ENCODE peak calls at places on chromosome 6, in four cellular contexts. K is K562, S is GM12878, X is H1. P is an unnamed sample.

GRCh38 chr6:154370545-154370944 is 13.9 kb upstream of the IPCEF1 start:
- DNase-seq in X (no peak), S (no peak), K (peak), P (peak)

GRCh38 chr6:11317885-11318771 is 85.7 kb upstream of the NEDD9 start:
- DNase-seq in K (no peak), S (no peak), X (no peak), P (peak)

GRCh38 chr6:150566486-150566885 is 33.2 kb upstream of the PLEKHG1 start:
- DNase-seq in S (no peak), X (no peak), K (no peak), P (no peak)

GRCh38 chr6:24630861-24631505 is 15.0 kb downstream of the KIAA0319 start:
- DNase-seq in X (no peak), K (no peak), S (no peak), P (no peak)

GRCh38 chr6:29628419-29629281 is 4.3 kb downstream of the GABBR1 start:
- DNase-seq in X (peak), S (no peak), K (peak), P (peak)

GRCh38 chr6:144265390-144265789 is 19.7 kb upstream of the UTRN start:
- DNase-seq in S (peak), X (no peak), K (no peak), P (peak)

GRCh38 chr6:138520463-138520862 is 21.2 kb upstream of the NHSL1 start:
- DNase-seq in K (peak), X (no peak), S (no peak), P (no peak)

GRCh38 chr6:42010185-42010872 is 40.0 kb upstream of the TAF8 start:
- DNase-seq in S (no peak), X (no peak), K (peak), P (no peak)

GRCh38 chr6:90494067-90494773 is 92.7 kb downstream of the MAP3K7 start:
- DNase-seq in X (peak), K (no peak), S (no peak), P (no peak)

GRCh38 chr6:78883651-78884050 is 16.3 kb downstream of the IRAK1BP1 start:
- DNase-seq in S (no peak), K (no peak), X (no peak), P (no peak)

DNA sequence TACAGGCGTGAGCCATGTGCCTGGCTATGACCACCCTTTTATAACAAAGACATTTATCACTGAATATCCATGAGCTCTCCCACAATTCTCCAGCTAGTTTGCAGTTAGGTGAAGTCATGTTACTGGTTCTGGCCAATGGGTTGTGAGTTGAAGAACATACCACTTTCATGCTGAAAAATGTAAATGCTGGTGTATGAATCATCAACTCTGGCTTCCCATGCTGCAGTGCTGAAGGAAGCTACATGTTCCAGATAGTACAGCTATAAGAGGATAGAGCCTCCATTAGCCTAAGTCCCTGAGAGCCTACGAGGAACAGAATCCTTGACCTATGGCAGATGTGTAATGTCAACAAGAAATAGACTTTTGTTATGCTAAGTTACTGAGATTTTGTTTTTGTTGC is 180.4 kb downstream of the BTBD9 start:
- DNase-seq in S (no peak), X (no peak), K (peak), P (no peak)
- TF ChIP-seq HDAC6 in S (no peak), X (no peak), K (no peak), P (no peak)

DNA sequence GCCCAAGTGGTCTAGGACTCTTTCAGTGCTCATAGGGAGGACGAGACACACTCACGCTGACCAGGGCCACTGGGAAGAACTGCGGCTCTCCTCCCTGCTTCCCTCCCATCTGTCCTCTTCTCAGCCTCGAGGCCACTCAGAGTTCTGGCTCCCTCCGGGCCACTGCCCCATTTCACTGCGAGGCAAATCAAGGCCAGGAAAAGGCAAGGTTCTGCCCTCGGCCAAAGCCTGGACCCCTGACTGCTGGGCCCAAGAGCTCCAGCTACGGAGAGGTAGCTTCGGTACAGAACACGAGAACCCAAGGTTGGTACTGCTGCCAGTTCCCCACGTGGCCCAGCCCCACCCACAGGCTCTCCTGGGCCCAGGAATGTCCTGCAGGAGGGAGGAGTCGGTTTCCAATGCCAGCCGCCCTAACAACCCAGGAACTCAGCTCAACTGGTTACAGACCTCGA is 14.7 kb downstream of the PI16 start:
- DNase-seq in K (no peak), S (no peak), X (no peak), P (no peak)
- TF ChIP-seq HDAC6 in K (no peak), S (no peak), X (no peak), P (no peak)

DNA sequence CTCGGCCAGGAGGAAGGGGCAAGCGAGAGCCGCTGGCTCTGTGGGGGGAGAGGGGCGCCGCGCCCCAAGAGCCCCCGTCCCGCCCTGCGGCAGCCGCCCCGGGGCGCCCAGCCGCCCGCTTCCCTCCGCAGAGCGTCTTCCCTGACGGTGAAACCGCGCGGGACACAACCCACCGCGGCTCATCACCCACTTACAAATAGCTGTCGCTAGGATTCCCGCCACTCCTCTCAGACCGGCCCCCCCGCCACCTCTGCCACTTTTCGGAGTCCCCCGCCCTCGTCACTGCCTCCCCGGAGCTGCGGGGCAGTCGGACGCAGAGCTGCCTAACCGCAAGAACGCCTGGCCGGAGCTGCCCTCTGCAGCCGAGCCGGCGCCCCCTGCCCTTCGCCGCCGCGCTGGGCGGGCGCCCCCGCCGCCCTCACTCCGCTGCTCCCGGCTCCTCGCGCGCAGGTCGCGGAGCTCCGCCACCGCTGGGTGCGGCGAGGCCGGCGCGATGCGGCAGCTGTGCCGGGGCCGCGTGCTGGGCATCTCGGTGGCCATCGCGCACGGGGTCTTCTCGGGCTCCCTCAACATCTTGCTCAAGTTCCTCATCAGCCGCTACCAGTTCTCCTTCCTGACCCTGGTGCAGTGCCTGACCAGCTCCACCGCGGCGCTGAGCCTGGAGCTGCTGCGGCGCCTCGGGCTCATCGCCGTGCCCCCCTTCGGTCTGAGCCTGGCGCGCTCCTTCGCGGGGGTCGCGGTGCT is at the start of gene SLC35D3:
- DNase-seq in K (no peak), S (no peak), X (peak), P (no peak)
- TF ChIP-seq HDAC6 in K (no peak), S (peak), X (no peak), P (no peak)

DNA sequence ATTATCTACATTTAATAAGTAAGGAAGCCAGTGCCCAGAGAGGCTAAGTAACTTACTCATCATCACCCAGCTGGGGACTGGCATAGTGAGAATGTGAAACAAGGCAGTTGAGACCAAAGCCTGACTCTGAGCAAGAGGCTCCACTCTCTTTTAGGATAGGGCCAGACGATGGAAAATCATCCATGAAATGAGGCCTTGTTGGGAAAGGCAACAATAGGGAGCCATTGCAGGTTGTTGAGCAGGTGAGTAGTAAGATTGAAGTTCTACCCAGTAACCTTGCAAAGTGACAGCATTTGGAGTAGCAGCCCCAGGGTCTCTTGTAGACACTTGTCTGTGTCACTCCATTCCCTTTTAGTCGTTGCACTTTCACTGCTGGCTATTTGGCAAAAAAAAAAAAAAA is 2.5 kb upstream of the CPNE5 start:
- DNase-seq in S (no peak), K (no peak), X (no peak), P (no peak)
- TF ChIP-seq HDAC6 in S (no peak), K (no peak), X (no peak), P (no peak)

GRCh38 chr6:129701721-129702455 is 8.1 kb downstream of the ARHGAP18 start:
- DNase-seq in X (no peak), S (no peak), K (no peak), P (no peak)
- TF ChIP-seq HDAC6 in X (no peak), S (no peak), K (no peak), P (no peak)

GRCh38 chr6:2708456-2708855 is 42.3 kb downstream of the MYLK4 start:
- DNase-seq in S (no peak), K (no peak), X (no peak), P (no peak)
- TF ChIP-seq HDAC6 in S (no peak), K (no peak), X (no peak), P (no peak)

DNA sequence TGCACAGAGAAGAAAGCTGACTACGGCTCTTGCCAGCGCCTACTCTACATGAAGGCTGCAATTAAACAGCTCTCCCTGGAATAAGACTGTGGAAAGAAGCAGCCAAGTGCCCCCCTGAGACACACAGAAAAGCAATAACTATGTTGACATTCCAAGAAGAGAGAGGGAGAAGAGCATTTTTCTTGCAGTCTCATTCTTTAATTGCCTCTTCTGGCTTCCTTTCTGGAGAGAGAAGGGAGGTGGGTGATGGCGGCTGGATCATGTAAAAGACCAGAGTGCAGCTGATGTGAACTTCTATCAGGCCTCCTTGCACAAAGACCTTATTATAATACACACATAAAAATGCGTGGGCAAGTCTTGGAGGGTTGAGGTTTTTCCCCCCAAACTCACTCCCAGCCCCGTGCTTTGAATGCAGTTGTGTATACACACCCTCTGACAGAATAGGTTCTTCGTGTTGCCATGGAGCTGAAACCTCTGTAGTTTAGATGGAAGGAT is 44.5 kb downstream of the HIVEP2 start:
- DNase-seq in X (no peak), K (no peak), S (no peak), P (no peak)
- TF ChIP-seq HDAC6 in X (no peak), K (no peak), S (no peak), P (no peak)

GRCh38 chr6:36874443-36875249 is at the start of gene PPIL1:
- DNase-seq in K (peak), S (peak), X (peak), P (peak)

GRCh38 chr6:36875250-36875633 is 639 bp upstream of the PPIL1 start:
- DNase-seq in X (no peak), S (no peak), K (peak), P (no peak)

GRCh38 chr6:36873115-36873514 is 1.5 kb downstream of the PPIL1 start:
- DNase-seq in S (no peak), X (no peak), K (no peak), P (no peak)

GRCh38 chr6:36874016-36874442 is 574 bp downstream of the PPIL1 start:
- DNase-seq in K (peak), X (no peak), S (no peak), P (no peak)

GRCh38 chr6:36873612-36874011 is 991 bp downstream of the PPIL1 start:
- DNase-seq in X (no peak), K (peak), S (no peak), P (peak)
- TF ChIP-seq HDAC6 in X (no peak), K (no peak), S (no peak), P (no peak)

P was measured in HepG2.